ENCODE peak calls at places on chromosomes 6 and 20, in four cellular contexts. Y is neural progenitor cell, A is AG04450, T is fibroblast of the aortic adventitia. C is an unnamed sample.

GRCh38 chr6:37483917-37484785 is 15.5 kb downstream of the CCDC167 start:
- DNase-seq in Y (peak; percentile 83), A (no peak), T (peak; percentile 26), C (peak; percentile 21)

GRCh38 chr20:59628171-59628570 is 23.8 kb downstream of the PHACTR3 start:
- DNase-seq in Y (no peak), A (no peak), T (no peak), C (no peak)

GRCh38 chr20:44052166-44052565 is 134.8 kb downstream of the JPH2 start:
- DNase-seq in Y (no peak), A (no peak), T (no peak), C (no peak)

GRCh38 chr20:57481281-57481711 is 43.6 kb downstream of the CTCFL start:
- DNase-seq in Y (no peak), A (no peak), T (no peak), C (no peak)

GRCh38 chr20:17622086-17622850 is 52.4 kb downstream of the DSTN start:
- DNase-seq in Y (no peak), A (no peak), T (no peak), C (no peak)

GRCh38 chr6:10404799-10405524 is 9.9 kb downstream of the TFAP2A start:
- DNase-seq in Y (no peak), A (no peak), T (no peak), C (no peak)

GRCh38 chr6:113858067-113858604 is 991 bp downstream of the MARCKS start:
- DNase-seq in Y (peak; percentile 69), A (no peak), T (peak; percentile 53), C (peak; percentile 68)

GRCh38 chr6:108876929-108877775 is 28.9 kb downstream of the ARMC2 start:
- DNase-seq in Y (no peak), A (no peak), T (peak; percentile 90), C (peak; percentile 92)

GRCh38 chr20:36279362-36279761 is 26.8 kb upstream of the DLGAP4 start:
- DNase-seq in Y (no peak), A (no peak), T (no peak), C (no peak)

GRCh38 chr6:36592221-36592655 is 1.9 kb upstream of the SRSF3 start:
- DNase-seq in Y (no peak), A (no peak), T (no peak), C (no peak)

GRCh38 chr20:47708140-47708807 is 77.0 kb downstream of the SULF2 start:
- DNase-seq in Y (no peak), A (no peak), T (no peak), C (no peak)

GRCh38 chr6:34973547-34974248 is 84.6 kb downstream of the ANKS1A start:
- DNase-seq in Y (no peak), A (no peak), T (peak; percentile 3), C (no peak)
- TF ChIP-seq CTCF in Y (peak; percentile 39), A (peak; percentile 9), T (peak; percentile 31), C (no peak)

GRCh38 chr6:125124250-125124777 is 29.3 kb upstream of the TPD52L1 start:
- DNase-seq in Y (no peak), A (no peak), T (no peak), C (no peak)
- H3K4me3 ChIP-seq in Y (no peak overlapping the region), A (no peak overlapping the region), T (no peak overlapping the region), C (no peak overlapping the region)

GRCh38 chr6:155147958-155148663 is 115.7 kb upstream of the CLDN20 start:
- DNase-seq in Y (no peak), A (no peak), T (no peak), C (no peak)

GRCh38 chr6:155150967-155151671 is 112.7 kb upstream of the CLDN20 start:
- DNase-seq in Y (no peak), A (no peak), T (no peak), C (no peak)

GRCh38 chr6:155154158-155154830 is 109.5 kb upstream of the CLDN20 start:
- DNase-seq in Y (no peak), A (peak; percentile 78), T (peak; percentile 88), C (peak; percentile 86)

GRCh38 chr6:155155787-155156447 is 107.9 kb upstream of the CLDN20 start:
- DNase-seq in Y (no peak), A (no peak), T (no peak), C (no peak)

GRCh38 chr6:155152211-155153076 is 111.4 kb upstream of the CLDN20 start:
- DNase-seq in Y (peak; percentile 69), A (no peak), T (no peak), C (no peak)
- TF ChIP-seq CTCF in Y (peak; percentile 63), A (peak; percentile 22), T (no peak), C (no peak)

GRCh38 chr6:73047801-73048200 is 177.5 kb downstream of the KHDC1L start:
- DNase-seq in Y (no peak), A (no peak), T (no peak), C (no peak)

GRCh38 chr6:73049971-73050594 is 175.2 kb downstream of the KHDC1L start:
- DNase-seq in Y (no peak), A (no peak), T (no peak), C (no peak)

GRCh38 chr6:73042892-73043291 is 182.4 kb downstream of the KHDC1L start:
- DNase-seq in Y (no peak), A (no peak), T (peak; percentile 27), C (no peak)

GRCh38 chr6:73043446-73043845 is 181.8 kb downstream of the KHDC1L start:
- DNase-seq in Y (no peak), A (no peak), T (no peak), C (no peak)

DNA sequence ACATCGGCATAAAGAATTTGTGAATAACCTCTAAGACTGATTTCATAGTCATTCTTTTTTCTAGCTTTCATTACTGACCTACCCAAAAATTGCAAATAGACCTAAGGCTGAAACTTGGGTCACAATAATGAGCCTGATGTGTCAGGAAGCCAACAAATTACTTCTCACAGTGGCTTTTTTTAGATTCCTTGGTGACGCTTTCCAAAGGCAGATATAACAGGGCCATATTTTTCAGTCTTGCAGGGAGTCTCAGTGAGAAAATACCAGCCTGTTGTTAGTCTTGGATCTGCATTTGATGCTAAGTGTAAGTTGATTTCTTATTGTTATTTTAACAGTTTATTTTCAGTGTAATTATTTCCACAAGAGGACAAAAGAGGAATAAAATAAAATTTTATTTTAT is 179.7 kb downstream of the KHDC1L start:
- DNase-seq in Y (no peak), A (no peak), T (no peak), C (no peak)
- H3K4me3 ChIP-seq in Y (no peak overlapping the region), A (no peak overlapping the region), T (no peak overlapping the region), C (no peak overlapping the region)

GRCh38 chr6:29744621-29745020 is 21.4 kb downstream of the HLA-F start:
- DNase-seq in Y (no peak), A (no peak), T (no peak), C (no peak)
- TF ChIP-seq CTCF in Y (no peak), A (no peak), T (no peak), C (no peak)